ENCODE peak calls at places on chromosomes 7 and 10, in four cellular contexts. K is K562, F is A549, R is H1. H is an unnamed sample.
A peak's percentile ranks its signal among the peaks of the same experiment; 100 is the strongest.

GRCh38 chr7:131244259-131244852 is 83.3 kb upstream of the MKLN1 start:
- DNase-seq in R (no peak), F (peak; percentile 72), K (peak; percentile 48), H (peak; percentile 35)

GRCh38 chr7:152383341-152384234 is 52.2 kb downstream of the KMT2C start:
- DNase-seq in F (no peak), R (no peak), K (no peak), H (no peak)

GRCh38 chr7:6385110-6385792 is 62.5 kb downstream of the DAGLB start:
- DNase-seq in R (no peak), F (peak; percentile 88), K (no peak), H (peak; percentile 91)

GRCh38 chr10:97200616-97201015 is 14.9 kb upstream of the SLIT1 start:
- DNase-seq in F (no peak), R (no peak), K (no peak), H (no peak)

GRCh38 chr10:31062856-31063255 is 31.2 kb upstream of the ZNF438 start:
- DNase-seq in K (no peak), R (no peak), F (no peak), H (no peak)

GRCh38 chr10:30751678-30752331 is 122.3 kb upstream of the LYZL2 start:
- DNase-seq in K (peak; percentile 18), R (peak; percentile 82), F (peak; percentile 77), H (no peak)

GRCh38 chr7:17530741-17531417 is 232.4 kb downstream of the AHR start:
- DNase-seq in R (no peak), F (no peak), K (no peak), H (peak; percentile 21)

GRCh38 chr10:13862541-13863233 is 275.9 kb downstream of the PRPF18 start:
- DNase-seq in K (no peak), R (no peak), F (no peak), H (no peak)

GRCh38 chr10:110460111-110460809 is 37.4 kb upstream of the DUSP5 start:
- DNase-seq in K (no peak), F (no peak), R (no peak), H (peak; percentile 32)

DNA sequence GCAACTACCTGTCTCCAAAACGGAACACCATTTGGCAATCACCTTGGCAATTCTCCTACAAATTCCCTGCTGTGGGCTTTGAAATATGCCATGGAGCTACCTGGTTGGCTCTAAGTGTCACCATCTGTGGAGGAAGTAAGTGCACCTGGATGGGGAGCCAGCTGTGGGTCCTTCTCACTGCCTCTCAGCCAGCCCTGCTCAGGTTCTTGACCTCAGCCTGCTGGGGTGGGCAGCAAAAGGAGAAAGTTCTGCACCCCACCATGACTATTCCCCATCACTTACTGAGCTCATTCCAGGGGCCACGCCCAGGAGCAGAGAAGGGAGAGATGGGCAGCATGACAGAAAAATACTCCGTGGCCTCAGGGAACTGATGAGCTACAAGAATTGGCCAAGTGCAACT is 158.7 kb downstream of the TNS3 start:
- DNase-seq in F (no peak), R (no peak), K (no peak), H (no peak)
- TF ChIP-seq KDM1A in F (no peak), R (no peak), K (no peak), H (no peak)

DNA sequence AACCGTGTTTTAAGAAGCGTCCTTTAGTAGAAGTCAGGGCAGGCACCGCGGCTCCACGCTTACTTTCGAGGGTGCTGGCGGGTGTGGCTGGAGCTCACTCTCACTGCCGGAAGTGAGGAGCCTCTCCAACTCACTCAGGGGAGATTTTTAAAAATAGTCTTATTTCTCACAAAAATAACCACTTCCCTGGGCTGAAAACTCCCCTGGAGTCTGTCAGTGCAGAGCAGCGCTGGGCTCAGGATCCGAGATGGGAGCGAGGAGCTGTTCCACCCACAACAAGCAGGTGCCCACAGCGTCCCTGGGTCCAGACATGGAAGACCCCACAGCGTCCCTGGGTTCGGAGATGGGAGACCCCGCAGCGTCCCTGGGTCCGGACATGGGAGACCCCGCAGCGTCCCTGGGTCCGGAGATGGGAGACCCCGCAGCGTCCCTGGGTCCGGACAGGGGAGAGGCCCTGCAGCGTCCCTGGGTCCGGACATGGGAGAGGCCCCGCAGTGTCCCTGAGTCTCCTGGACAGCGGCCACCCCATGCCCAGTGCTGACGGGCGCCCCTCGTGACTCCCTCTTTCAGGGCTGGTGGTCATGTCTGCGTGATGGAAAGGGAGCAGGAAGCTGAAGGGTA is 51.2 kb downstream of the VIPR2 start:
- DNase-seq in R (peak; percentile 38), K (no peak), F (no peak), H (no peak)
- TF ChIP-seq PHF8 in R (no peak), K (no peak), F (no peak), H (no peak)

DNA sequence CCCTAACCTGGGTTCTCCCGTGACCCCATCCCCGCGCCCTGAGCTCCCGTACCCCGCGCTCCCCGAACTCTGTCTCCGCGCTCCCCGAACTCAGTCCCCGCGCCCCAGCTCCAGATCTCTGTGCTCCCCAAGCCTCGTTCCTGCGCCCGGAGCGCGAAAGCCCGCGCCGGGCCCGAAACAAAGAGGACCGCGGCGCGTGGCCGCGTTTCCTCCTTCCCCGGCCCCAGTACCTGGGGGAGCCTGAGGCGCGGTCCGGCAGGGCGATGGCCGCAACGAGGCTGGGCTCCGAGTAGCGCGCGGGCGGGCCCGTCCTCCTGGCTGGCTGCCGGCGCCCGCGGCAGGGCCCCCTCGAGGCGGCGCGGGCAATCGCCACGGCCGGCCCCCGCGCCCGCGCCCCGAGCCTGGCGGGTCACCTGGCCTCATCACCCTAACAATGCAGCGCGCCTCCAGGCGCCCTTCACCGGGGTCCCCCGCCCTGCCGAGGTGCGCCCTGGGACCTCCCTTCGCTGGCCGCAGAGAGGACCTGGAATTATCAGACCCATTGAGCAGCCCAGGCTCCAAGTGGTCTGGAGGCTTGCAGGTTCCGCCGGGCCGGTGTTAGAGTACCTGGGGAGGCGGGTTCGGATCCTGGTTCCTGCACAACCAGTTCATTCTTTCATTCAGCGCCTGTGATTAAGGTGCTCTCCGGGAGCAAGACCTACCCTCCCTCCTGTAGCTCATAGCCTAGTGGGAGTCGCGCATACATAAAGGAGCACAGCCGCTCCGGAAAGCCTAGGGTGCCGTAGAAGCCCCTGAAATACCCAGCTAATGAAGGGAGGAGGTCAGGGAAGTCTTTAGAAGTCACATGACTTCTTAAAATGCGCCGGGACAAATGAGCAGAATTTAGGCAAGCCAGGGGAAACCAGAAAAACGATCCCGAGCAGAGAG is at the start of gene TNS3:
- DNase-seq in R (peak; percentile 78), F (no peak), K (no peak), H (no peak)
- TF ChIP-seq KDM1A in R (peak; percentile 60), F (no peak), K (no peak), H (no peak)

GRCh38 chr10:11745045-11745444 is 2.9 kb downstream of the ECHDC3 start:
- DNase-seq in K (no peak), R (no peak), F (no peak), H (no peak)
- TF ChIP-seq PHF8 in K (no peak), R (no peak), F (no peak), H (no peak)

GRCh38 chr7:44980393-44981034 is 1.7 kb upstream of the MYO1G start:
- DNase-seq in K (no peak), F (no peak), R (peak; percentile 42), H (no peak)
- TF ChIP-seq KDM1A in K (no peak), F (no peak), R (no peak), H (no peak)

GRCh38 chr10:49742683-49743463 is 19.2 kb downstream of the OGDHL start:
- DNase-seq in F (no peak), K (no peak), R (no peak), H (no peak)

GRCh38 chr10:49743464-49744075 is 18.6 kb downstream of the OGDHL start:
- DNase-seq in K (no peak), F (no peak), R (no peak), H (no peak)

GRCh38 chr10:49740346-49741107 is 21.6 kb downstream of the OGDHL start:
- DNase-seq in R (no peak), K (no peak), F (no peak), H (no peak)

GRCh38 chr10:49739426-49739825 is 22.7 kb downstream of the OGDHL start:
- DNase-seq in F (no peak), R (no peak), K (no peak), H (no peak)

DNA sequence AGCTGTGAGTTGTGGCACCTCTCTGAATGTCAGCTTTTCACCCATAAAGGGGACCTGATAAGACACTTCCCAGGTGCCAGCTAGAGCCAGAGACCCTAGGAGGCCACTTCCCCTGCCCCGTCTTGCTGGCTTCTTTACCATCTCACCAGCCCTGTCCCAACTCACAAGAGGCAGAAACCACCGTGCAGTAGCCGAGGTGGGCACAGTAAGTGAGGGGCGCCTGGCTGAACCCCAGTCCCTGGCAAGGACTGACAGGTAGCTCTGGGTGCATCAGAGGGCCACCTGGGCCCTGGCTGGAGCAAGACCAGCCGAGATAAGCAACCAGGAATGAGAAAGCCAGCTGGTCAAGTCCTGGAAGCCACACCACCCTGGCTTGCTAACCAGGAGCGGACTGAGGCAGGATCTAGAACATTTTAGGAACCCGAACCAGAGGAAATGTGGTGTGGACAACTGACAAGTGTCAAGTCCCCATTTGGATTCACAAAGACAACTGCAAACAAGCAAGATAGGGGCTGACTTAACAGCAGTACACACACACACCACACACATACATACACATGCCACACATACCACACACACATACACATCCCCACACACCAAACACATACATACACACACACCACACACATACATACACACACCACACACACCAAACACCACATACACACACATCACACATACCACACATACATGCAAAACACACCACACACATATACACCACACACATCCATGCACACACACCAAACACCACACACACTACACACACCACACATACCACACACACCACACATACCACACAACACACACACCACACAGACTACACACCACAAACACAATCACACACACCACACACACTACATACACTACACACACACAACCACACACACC is 20.8 kb downstream of the OGDHL start:
- DNase-seq in F (no peak), K (no peak), R (no peak), H (no peak)
- TF ChIP-seq PHF8 in F (no peak), K (no peak), R (no peak), H (no peak)

GRCh38 chr10:132382231-132382922 is 14.6 kb upstream of the PWWP2B start:
- DNase-seq in K (no peak), R (no peak), F (no peak), H (no peak)

GRCh38 chr10:132383751-132384181 is 13.2 kb upstream of the PWWP2B start:
- DNase-seq in K (no peak), F (no peak), R (no peak), H (no peak)

GRCh38 chr10:132384618-132385510 is 12.1 kb upstream of the PWWP2B start:
- DNase-seq in R (no peak), K (no peak), F (no peak), H (no peak)

GRCh38 chr10:132381726-132382125 is 15.3 kb upstream of the PWWP2B start:
- DNase-seq in R (no peak), F (no peak), K (no peak), H (no peak)

DNA sequence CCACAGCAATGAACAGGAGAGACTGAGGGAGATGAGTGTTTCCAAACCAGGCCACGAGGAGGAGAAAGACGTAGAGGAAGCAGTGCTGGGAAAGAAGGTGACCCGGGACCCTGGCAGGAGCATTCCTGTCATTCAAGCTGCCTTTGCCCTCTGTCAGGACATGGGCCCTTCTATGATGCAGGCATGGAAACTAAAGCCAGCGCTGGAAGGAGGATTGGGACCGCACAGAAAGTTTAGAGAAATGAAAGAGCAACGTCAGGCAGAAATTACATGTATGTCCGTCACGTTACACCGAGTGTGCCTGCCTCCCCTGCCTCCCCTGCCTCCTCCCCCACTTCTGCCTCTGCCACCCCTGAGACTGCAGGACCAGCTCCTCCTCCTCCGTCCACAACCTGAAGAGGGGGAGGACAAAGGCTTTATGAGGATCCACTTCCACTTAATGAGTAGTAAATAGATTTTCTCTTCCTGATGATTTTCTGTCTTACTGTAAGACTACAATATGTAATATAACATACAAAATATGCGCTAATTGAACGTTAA is 13.9 kb upstream of the PWWP2B start:
- DNase-seq in K (no peak), F (no peak), R (no peak), H (no peak)
- TF ChIP-seq KDM1A in K (no peak), F (no peak), R (no peak), H (no peak)

GRCh38 chr7:158239290-158239981 is 348.2 kb downstream of the PTPRN2 start:
- DNase-seq in R (no peak), K (peak; percentile 28), F (no peak), H (no peak)
- TF ChIP-seq PHF8 in R (no peak), K (no peak), F (no peak), H (no peak)

H was measured in HepG2.